ENCODE peak calls at places on chromosome 16, in six cellular contexts. B is HCT116, V is hepatocyte, F is left ventricle myocardium inferior, K is Peyer's patch, Q is thyroid gland. E is an unnamed sample.
A peak's percentile ranks its signal among the peaks of the same experiment; 100 is the strongest.

GRCh38 chr16:55081622-55082593 is 151.2 kb downstream of the IRX5 start:
- DNase-seq in V (no peak), B (no peak), F (no peak), Q (no peak), K (no peak), E (no peak)

GRCh38 chr16:20844588-20844987 is 38.3 kb downstream of the REXO5 start:
- DNase-seq in V (no peak), B (no peak), F (no peak), Q (no peak), K (no peak), E (no peak)

GRCh38 chr16:58814348-58814801 is 80.3 kb upstream of the GOT2 start:
- DNase-seq in K (no peak), Q (peak; percentile 58), V (peak; percentile 78), F (peak; percentile 23), B (peak; percentile 7), E (no peak)

GRCh38 chr16:86343111-86343642 is 167.2 kb upstream of the FOXF1 start:
- DNase-seq in V (peak; percentile 82), B (no peak), F (peak; percentile 24), Q (peak; percentile 14), K (peak; percentile 23), E (peak; percentile 66)

GRCh38 chr16:54203851-54204505 is 82.6 kb downstream of the IRX3 start:
- DNase-seq in B (no peak), Q (no peak), V (no peak), F (no peak), K (no peak), E (no peak)

GRCh38 chr16:69084301-69084700 is 21.2 kb upstream of the HAS3 start:
- DNase-seq in V (no peak), Q (no peak), K (no peak), B (no peak), F (no peak), E (no peak)

GRCh38 chr16:50079741-50080140 is 14.0 kb downstream of the HEATR3 start:
- DNase-seq in F (no peak), Q (no peak), V (no peak), B (no peak), K (no peak), E (no peak)

GRCh38 chr16:69367980-69368379 is 16.4 kb upstream of the TMED6 start:
- DNase-seq in Q (no peak), F (no peak), K (no peak), B (no peak), V (peak; percentile 13), E (no peak)

GRCh38 chr16:4176794-4177438 is 60.7 kb upstream of the ADCY9 start:
- DNase-seq in F (no peak), V (peak; percentile 75), K (no peak), Q (no peak), B (peak; percentile 45), E (no peak)

GRCh38 chr16:85878407-85878806 is 20.6 kb upstream of the IRF8 start:
- DNase-seq in K (no peak), B (no peak), F (no peak), Q (no peak), V (no peak), E (no peak)

GRCh38 chr16:27319257-27319965 is 5.6 kb downstream of the IL4R start:
- DNase-seq in B (no peak), K (no peak), V (no peak), F (no peak), Q (no peak), E (no peak)

GRCh38 chr16:56107944-56108583 is 83.2 kb upstream of the GNAO1 start:
- DNase-seq in V (no peak), B (no peak), F (no peak), K (no peak), Q (peak; percentile 75), E (no peak)

DNA sequence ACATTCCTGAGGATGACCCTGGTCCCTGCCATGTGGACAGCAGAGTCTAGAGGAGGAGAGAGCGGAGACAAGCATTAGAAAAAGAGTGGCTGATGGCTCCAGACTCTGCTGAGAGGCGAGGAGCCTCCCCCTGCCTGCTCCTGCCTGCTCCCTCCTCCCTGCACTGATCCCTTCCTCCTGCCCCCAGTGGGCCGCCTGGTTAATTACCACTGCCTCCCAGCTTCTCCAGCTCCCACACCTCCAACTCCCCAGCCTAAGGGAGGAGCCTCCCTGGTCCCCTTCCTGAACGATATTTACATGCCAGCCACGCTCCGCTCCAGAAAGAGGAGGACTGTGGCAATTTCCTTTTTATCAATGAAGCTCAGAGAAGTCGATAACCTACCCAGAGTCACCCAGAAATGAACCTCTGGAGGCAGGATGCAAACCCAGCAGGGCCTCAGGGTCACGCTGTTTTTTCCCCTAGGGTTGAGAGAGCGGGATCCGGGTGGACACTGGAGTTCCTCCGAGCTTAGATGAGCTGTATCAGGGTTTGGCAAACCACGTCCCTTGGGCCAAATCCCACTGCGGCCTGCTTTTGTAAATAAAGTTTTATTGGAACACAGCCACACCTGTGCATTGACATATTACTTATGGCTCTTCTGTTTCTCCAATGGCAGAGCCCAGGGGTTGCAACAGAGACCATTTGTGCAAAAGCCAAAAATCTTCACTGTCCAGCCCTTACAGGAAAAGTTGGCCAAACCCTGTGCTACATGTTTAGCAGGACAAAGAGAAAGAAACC is 27.1 kb upstream of the JPH3 start:
- DNase-seq in V (no peak), K (no peak), Q (no peak), F (no peak), B (no peak), E (no peak)
- TF ChIP-seq CTCF in V (no peak), K (no peak), Q (no peak), F (no peak), B (peak; percentile 31), E (no peak)

DNA sequence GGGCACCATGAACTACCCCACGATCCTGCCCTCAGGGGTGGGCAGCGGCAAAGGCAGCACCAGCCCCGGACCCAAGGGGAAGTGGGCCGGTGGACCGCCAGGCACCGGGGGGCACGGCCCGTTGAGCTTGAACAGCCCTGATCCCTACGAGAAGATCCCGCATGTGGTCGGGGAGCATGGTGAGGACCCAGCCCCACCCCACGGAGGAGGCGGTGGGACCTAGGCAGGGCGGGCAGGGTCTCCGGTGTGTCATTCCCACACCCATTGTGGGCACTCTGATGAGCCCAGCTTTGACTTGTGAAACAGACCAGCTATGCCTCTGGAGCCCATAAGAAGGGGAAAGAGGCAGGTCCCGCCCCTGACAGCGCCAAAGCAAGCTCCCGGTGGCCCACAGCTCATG is 22.8 kb downstream of the TPSG1 start:
- DNase-seq in F (no peak), B (no peak), K (no peak), V (no peak), Q (no peak), E (no peak)
- H3K36me3 ChIP-seq in F (no peaks in the 10 kb centered on the region), B (no peaks in the 10 kb centered on the region), K (peaks cover 11% of the 10 kb centered on the region), V (no peaks in the 10 kb centered on the region), Q (no peaks in the 10 kb centered on the region), E (no peaks in the 10 kb centered on the region)

DNA sequence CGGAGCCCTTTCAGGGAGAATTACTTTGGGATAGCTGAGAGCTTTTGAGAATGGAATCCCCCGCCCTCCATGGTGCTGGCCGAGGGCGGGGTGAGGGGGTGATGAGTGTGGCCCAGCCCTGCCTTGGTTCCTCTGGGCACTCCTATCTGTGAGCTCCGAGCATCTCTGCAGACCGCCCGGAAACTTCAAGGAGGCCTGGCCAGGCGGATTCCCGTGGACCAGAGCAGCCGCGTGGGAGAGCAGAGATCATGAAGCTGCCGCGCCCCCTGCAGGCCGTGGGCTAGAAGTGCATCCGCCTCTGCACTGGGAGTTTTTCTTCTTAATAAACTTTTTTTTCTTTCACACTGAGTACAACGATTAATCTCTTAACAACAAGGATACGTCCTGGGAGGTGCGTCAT is 392.9 kb upstream of the EEF2KMT start:
- DNase-seq in F (no peak), K (no peak), Q (peak; percentile 58), V (peak; percentile 75), B (peak; percentile 15), E (peak; percentile 70)
- TF ChIP-seq CTCF in F (peak; percentile 46), K (peak; percentile 56), Q (peak; percentile 55), V (peak; percentile 87), B (peak; percentile 90), E (peak; percentile 80)

GRCh38 chr16:84067640-84068039 is 25.0 kb upstream of the SLC38A8 start:
- DNase-seq in F (no peak), K (no peak), V (no peak), Q (no peak), B (no peak), E (no peak)
- H3K36me3 ChIP-seq in F (peaks cover 88% of the 10 kb centered on the region), K (peaks cover 96% of the 10 kb centered on the region), V (no peaks in the 10 kb centered on the region), Q (peaks cover 62% of the 10 kb centered on the region), B (peaks cover 55% of the 10 kb centered on the region), E (peaks cover 8% of the 10 kb centered on the region)

DNA sequence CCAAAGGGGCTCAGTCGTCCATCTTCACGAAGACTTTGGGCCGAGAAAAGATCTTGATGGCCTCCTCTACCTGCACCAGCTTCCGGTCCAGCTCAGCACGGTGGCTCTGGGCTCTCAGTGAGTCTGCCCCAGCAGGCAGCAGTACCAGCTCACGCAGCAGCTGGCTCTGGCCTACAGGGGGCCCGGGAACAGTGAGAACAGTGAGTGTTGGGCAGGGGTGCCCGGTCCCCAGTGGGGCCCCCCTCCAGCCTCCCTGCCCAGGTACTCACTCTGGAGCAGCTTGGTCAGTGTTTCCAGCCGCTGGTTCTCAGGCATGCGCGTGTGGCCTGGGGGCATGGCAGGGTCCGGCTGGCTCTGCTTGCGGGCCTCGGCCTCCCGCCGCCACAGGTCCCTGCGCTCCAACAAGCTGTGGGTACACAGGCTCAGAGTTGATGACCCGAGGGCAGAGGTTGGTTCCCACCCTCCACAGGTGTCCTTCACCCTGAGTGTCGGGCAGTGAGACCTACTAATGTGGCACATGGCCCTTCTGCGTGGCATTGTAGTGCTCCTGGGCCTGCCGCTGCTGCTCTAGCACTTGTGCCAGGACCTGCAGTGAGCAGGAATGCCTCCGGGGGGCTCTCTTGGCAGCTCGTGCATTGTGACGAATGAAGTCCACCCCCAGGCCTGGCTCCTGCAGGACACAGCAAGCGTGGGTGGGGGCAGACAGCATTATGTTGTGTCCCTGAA is 2.6 kb downstream of the PARD6A start:
- DNase-seq in F (no peak), Q (no peak), V (no peak), K (no peak), B (peak; percentile 15), E (no peak)
- TF ChIP-seq CTCF in F (no peak), Q (no peak), V (no peak), K (no peak), B (peak; percentile 51), E (no peak)

GRCh38 chr16:30115238-30115637 is 1.9 kb upstream of the GDPD3 start:
- DNase-seq in Q (no peak), B (no peak), V (peak; percentile 61), F (no peak), K (peak; percentile 38), E (peak; percentile 93)

GRCh38 chr16:30113711-30114333 is 485 bp upstream of the GDPD3 start:
- DNase-seq in K (no peak), V (no peak), B (no peak), F (no peak), Q (no peak), E (peak; percentile 35)

GRCh38 chr16:30117768-30118167 is 4.4 kb upstream of the GDPD3 start:
- DNase-seq in K (no peak), F (no peak), Q (no peak), V (no peak), B (no peak), E (no peak)

GRCh38 chr16:30114411-30114810 is 1.1 kb upstream of the GDPD3 start:
- DNase-seq in K (no peak), B (no peak), V (no peak), Q (no peak), F (no peak), E (no peak)

GRCh38 chr16:30116291-30117207 is 3.2 kb upstream of the GDPD3 start:
- DNase-seq in K (no peak), F (no peak), Q (no peak), B (no peak), V (no peak), E (peak; percentile 40)
- H3K36me3 ChIP-seq in K (peaks cover 62% of the 10 kb centered on the region), F (peaks cover 85% of the 10 kb centered on the region), Q (peaks cover 39% of the 10 kb centered on the region), B (no peaks in the 10 kb centered on the region), V (no peaks in the 10 kb centered on the region), E (no peaks in the 10 kb centered on the region)